ENCODE peak calls at places on chromosome 10, in seven cellular contexts. O, G, S, W, Y, M and J are unnamed samples.
A peak's percentile ranks its signal among the peaks of the same experiment; 100 is the strongest.

GRCh38 chr10:94496010-94496409 is 49.6 kb upstream of the HELLS start:
- DNase-seq in O (no peak), G (no peak), S (no peak), W (no peak), Y (no peak), M (no peak), J (no peak)

GRCh38 chr10:116211682-116212081 is 61.3 kb downstream of the GFRA1 start:
- DNase-seq in O (peak; percentile 53), G (no peak), S (peak; percentile 28), W (no peak), Y (no peak), M (no peak), J (no peak)

GRCh38 chr10:99484626-99485581 is 47.8 kb upstream of the NKX2-3 start:
- DNase-seq in O (no peak), G (no peak), S (no peak), W (no peak), Y (no peak), M (no peak), J (no peak)

GRCh38 chr10:79401015-79401921 is 44.2 kb downstream of the ZCCHC24 start:
- DNase-seq in O (peak; percentile 60), G (no peak), S (peak; percentile 90), W (no peak), Y (peak; percentile 91), M (no peak), J (peak; percentile 88)

GRCh38 chr10:70758757-70759514 is 26.2 kb downstream of the TBATA start:
- DNase-seq in O (no peak), G (peak; percentile 42), S (peak; percentile 88), W (peak; percentile 78), Y (peak; percentile 78), M (peak; percentile 89), J (peak; percentile 67)

GRCh38 chr10:89347706-89348457 is 20.1 kb downstream of the IFIT3 start:
- DNase-seq in O (no peak), G (no peak), S (no peak), W (no peak), Y (peak; percentile 40), M (no peak), J (no peak)

GRCh38 chr10:32846974-32847373 is 111.1 kb downstream of the ITGB1 start:
- DNase-seq in O (no peak), G (no peak), S (no peak), W (no peak), Y (no peak), M (no peak), J (no peak)

GRCh38 chr10:69088801-69089501 is 1.0 kb downstream of the SRGN start:
- DNase-seq in O (no peak), G (no peak), S (no peak), W (peak; percentile 70), Y (no peak), M (no peak), J (no peak)

GRCh38 chr10:31620236-31621151 is 301.5 kb downstream of the ZEB1 start:
- DNase-seq in O (peak; percentile 76), G (no peak), S (peak; percentile 86), W (no peak), Y (peak; percentile 91), M (peak; percentile 53), J (peak; percentile 76)

GRCh38 chr10:22758862-22759261 is 44.5 kb upstream of the PIP4K2A start:
- DNase-seq in O (no peak), G (no peak), S (no peak), W (no peak), Y (no peak), M (no peak), J (no peak)

GRCh38 chr10:61821153-61821552 is 80.3 kb upstream of the ARID5B start:
- DNase-seq in O (no peak), G (no peak), S (no peak), W (no peak), Y (no peak), M (no peak), J (no peak)

GRCh38 chr10:44982496-44982895 is 3.9 kb upstream of the DEPP1 start:
- DNase-seq in O (no peak), G (no peak), S (no peak), W (no peak), Y (peak; percentile 32), M (peak; percentile 37), J (peak; percentile 15)

GRCh38 chr10:62426086-62426485 is 51.9 kb downstream of the ZNF365 start:
- DNase-seq in O (no peak), G (no peak), S (peak; percentile 44), W (no peak), Y (no peak), M (no peak), J (no peak)

GRCh38 chr10:71246591-71247143 is 34.3 kb downstream of the UNC5B start:
- DNase-seq in O (no peak), G (no peak), S (no peak), W (no peak), Y (peak; percentile 44), M (peak; percentile 92), J (no peak)

GRCh38 chr10:133394064-133394663 is at the start of gene MTG1:
- DNase-seq in O (peak; percentile 65), G (peak; percentile 80), S (peak; percentile 98), W (peak; percentile 97), Y (peak; percentile 99), M (peak; percentile 96), J (peak; percentile 89)

GRCh38 chr10:103852856-103853255 is 2.5 kb downstream of the SH3PXD2A start:
- DNase-seq in O (peak; percentile 60), G (no peak), S (peak; percentile 82), W (no peak), Y (no peak), M (no peak), J (no peak)

GRCh38 chr10:103854687-103855423 is 521 bp downstream of the SH3PXD2A start:
- DNase-seq in O (peak; percentile 58), G (no peak), S (peak; percentile 64), W (no peak), Y (peak; percentile 81), M (no peak), J (peak; percentile 72)

GRCh38 chr10:103852189-103852711 is 3.1 kb downstream of the SH3PXD2A start:
- DNase-seq in O (peak; percentile 95), G (no peak), S (peak; percentile 92), W (no peak), Y (peak; percentile 68), M (no peak), J (no peak)

GRCh38 chr10:103854265-103854686 is 1.1 kb downstream of the SH3PXD2A start:
- DNase-seq in O (no peak), G (no peak), S (peak; percentile 76), W (no peak), Y (no peak), M (no peak), J (no peak)

DNA sequence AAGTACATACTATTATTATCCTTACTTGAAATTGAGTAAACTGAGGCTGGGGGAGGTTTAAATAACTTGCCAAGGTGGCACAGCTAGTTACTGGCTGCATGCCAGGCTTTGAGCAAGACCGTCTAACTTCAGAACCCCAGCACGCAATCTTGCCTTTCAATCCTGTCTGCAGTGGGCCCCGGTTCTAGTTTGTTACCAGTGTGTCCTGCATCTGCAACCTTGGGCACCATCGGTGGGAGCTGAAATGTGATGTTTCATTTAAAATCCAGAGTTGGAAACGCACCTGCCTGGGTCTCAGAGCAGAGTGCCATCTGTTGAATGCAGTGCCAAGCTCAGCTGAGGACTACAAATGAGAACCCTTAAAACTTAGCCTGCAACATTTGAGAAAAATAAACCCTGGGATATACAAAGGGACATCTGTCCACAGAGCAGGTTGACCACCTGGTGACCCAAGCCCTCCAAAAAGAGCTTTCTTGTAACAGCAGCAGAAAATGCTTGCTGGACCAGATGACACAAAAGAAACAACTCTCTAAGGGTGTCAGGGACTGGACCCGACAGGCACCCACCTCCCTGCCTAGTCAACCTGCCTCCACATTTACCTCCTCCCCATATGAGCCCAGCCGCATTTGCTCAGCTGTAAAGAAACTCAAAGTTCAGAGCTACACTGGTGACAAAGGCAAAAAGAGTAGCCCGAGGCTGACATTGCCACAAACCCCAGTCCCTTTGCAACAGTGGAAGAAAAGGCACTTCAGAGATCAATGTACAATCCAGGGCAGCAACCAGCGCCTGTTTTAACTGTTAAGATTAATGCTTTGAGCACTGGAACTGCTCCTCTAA is 1.7 kb downstream of the SH3PXD2A start:
- DNase-seq in O (no peak), G (no peak), S (peak; percentile 58), W (no peak), Y (no peak), M (no peak), J (no peak)
- H3K4me3 ChIP-seq in O (peak overlapping the region; percentile 80), G (no peak overlapping the region), S (peak overlapping the region; percentile 81), W (no peak overlapping the region), Y (peak overlapping the region; percentile 89), M (peak overlapping the region; percentile 56), J (peak overlapping the region; percentile 53)

DNA sequence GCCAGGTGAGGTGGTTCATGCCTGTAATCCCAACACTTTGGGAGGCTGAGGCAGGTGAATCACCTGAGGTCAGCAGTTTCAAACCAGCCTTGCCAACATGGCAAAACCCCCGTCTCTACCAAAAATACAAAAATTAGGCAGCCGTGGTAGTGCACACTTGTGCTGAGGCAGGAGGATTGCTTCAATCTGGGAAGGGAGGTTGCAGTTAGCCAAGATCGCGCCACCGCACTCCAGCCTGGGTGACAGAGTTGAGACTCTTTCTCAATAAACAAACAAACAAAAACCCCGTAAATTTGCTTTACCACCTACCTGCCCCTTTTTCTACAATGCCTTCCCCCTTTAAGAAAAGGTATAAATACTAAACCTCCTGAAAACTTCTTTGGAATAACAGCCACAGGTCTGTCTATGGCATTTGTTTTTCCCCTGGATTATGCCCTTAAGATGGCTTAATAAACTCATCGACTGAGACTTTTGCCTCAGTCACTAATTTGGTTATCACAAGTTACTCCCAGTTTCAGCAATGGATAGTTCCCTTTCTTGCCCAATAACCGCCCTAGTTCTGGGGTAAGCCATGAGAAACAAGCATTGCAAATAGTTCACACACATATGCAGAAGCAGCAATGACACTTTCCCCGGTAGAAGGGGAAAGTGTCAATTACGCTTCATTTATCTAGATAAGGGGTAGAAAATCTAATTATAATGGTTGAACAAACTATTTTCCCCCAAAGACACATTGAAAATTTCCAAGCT is 52.8 kb upstream of the SVIL start:
- DNase-seq in O (no peak), G (no peak), S (peak; percentile 49), W (no peak), Y (no peak), M (no peak), J (no peak)
- H3K4me3 ChIP-seq in O (no peak overlapping the region), G (no peak overlapping the region), S (no peak overlapping the region), W (no peak overlapping the region), Y (no peak overlapping the region), M (no peak overlapping the region), J (no peak overlapping the region)

GRCh38 chr10:78041170-78042057 is 7.8 kb downstream of the RPS24 start:
- DNase-seq in O (no peak), G (no peak), S (no peak), W (no peak), Y (no peak), M (no peak), J (no peak)
- H3K4me3 ChIP-seq in O (no peak overlapping the region), G (no peak overlapping the region), S (no peak overlapping the region), W (no peak overlapping the region), Y (no peak overlapping the region), M (no peak overlapping the region), J (no peak overlapping the region)

GRCh38 chr10:124301736-124302135 is 117.0 kb downstream of the OAT start:
- DNase-seq in O (no peak), G (no peak), S (peak; percentile 64), W (no peak), Y (no peak), M (no peak), J (no peak)

GRCh38 chr10:124300224-124300623 is 118.5 kb downstream of the OAT start:
- DNase-seq in O (no peak), G (no peak), S (no peak), W (no peak), Y (no peak), M (peak; percentile 10), J (no peak)

GRCh38 chr10:124298891-124299290 is 119.8 kb downstream of the OAT start:
- DNase-seq in O (no peak), G (no peak), S (no peak), W (no peak), Y (peak; percentile 11), M (peak; percentile 30), J (no peak)

GRCh38 chr10:124300735-124301134 is 118.0 kb downstream of the OAT start:
- DNase-seq in O (no peak), G (no peak), S (no peak), W (no peak), Y (no peak), M (no peak), J (no peak)

GRCh38 chr10:124299726-124300125 is 119.0 kb downstream of the OAT start:
- DNase-seq in O (no peak), G (no peak), S (no peak), W (no peak), Y (no peak), M (peak; percentile 14), J (no peak)
- H3K4me3 ChIP-seq in O (no peak overlapping the region), G (no peak overlapping the region), S (no peak overlapping the region), W (no peak overlapping the region), Y (no peak overlapping the region), M (no peak overlapping the region), J (no peak overlapping the region)